ENCODE peak calls at places on chromosomes 12 and 14, in four cellular contexts. N, O, K and R are unnamed samples.
A peak's percentile ranks its signal among the peaks of the same experiment; 100 is the strongest.

GRCh38 chr14:91980157-91980556 is 32.7 kb upstream of the FBLN5 start:
- DNase-seq in K (peak; percentile 71), N (peak; percentile 11), O (peak; percentile 75), R (no peak)

GRCh38 chr14:69713127-69713800 is 53.7 kb upstream of the SRSF5 start:
- DNase-seq in N (no peak), O (no peak), K (no peak), R (no peak)

GRCh38 chr14:100524233-100524932 is 62.8 kb downstream of the BEGAIN start:
- DNase-seq in K (no peak), O (no peak), N (no peak), R (no peak)

GRCh38 chr14:38210168-38210567 is 2.5 kb downstream of the SSTR1 start:
- DNase-seq in N (no peak), K (no peak), O (no peak), R (no peak)

GRCh38 chr14:75303415-75303814 is 24.8 kb downstream of the FOS start:
- DNase-seq in N (peak; percentile 79), K (no peak), O (peak; percentile 60), R (peak; percentile 66)

GRCh38 chr14:89417469-89418225 is 614 bp upstream of the FOXN3 start:
- DNase-seq in K (no peak), O (peak; percentile 54), N (peak; percentile 17), R (peak; percentile 74)

GRCh38 chr14:104281768-104282301 is 143.4 kb downstream of the KIF26A start:
- DNase-seq in K (no peak), N (no peak), O (no peak), R (no peak)

GRCh38 chr14:68947802-68948201 is 31.3 kb downstream of the ACTN1 start:
- DNase-seq in O (no peak), K (no peak), N (no peak), R (no peak)

GRCh38 chr12:109529618-109530300 is 43.5 kb downstream of the MMAB start:
- DNase-seq in O (no peak), K (no peak), N (no peak), R (no peak)

GRCh38 chr12:63917864-63918742 is 73.6 kb downstream of the SRGAP1 start:
- DNase-seq in K (peak; percentile 90), O (peak; percentile 91), N (no peak), R (peak; percentile 92)

GRCh38 chr12:62192486-62193250 is 67.5 kb upstream of the USP15 start:
- DNase-seq in K (peak; percentile 32), O (peak; percentile 48), N (peak; percentile 74), R (peak; percentile 71)

GRCh38 chr12:98162906-98163678 is 352.3 kb upstream of the TMPO start:
- DNase-seq in O (no peak), N (no peak), K (no peak), R (no peak)
- TF ChIP-seq TCF7L2 in O (no peak), N (no peak), K (no peak), R (no peak)

GRCh38 chr14:88272390-88273019 is 50.6 kb downstream of the KCNK10 start:
- DNase-seq in N (no peak), K (no peak), O (no peak), R (no peak)

GRCh38 chr14:88266474-88266873 is 56.6 kb downstream of the KCNK10 start:
- DNase-seq in K (no peak), N (no peak), O (no peak), R (no peak)

GRCh38 chr14:88271205-88271604 is 51.9 kb downstream of the KCNK10 start:
- DNase-seq in O (no peak), K (no peak), N (no peak), R (no peak)

GRCh38 chr14:88269816-88270416 is 53.2 kb downstream of the KCNK10 start:
- DNase-seq in O (no peak), N (no peak), K (no peak), R (no peak)

GRCh38 chr14:88270781-88271180 is 52.3 kb downstream of the KCNK10 start:
- DNase-seq in O (no peak), N (no peak), K (no peak), R (peak; percentile 9)
- TF ChIP-seq TCF7L2 in O (no peak), N (no peak), K (no peak), R (no peak)

DNA sequence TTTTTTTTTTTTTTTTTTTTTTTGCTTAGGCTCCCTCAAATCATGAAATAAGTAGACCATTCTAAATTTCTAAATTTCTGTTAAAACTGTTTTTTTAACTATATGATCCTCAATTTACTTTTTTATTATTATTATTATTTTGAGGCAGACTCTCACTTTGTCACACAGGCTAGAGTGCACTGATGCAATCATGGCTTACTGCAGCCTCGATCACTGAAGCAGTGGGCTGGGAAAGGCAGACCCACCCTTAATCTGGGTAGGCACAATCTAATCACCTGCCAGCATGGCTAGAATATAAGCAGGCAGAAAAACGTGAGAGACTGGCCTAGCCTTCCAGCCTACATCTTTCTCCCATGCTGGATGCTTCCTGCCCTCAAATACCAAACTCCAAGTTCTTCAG is 2.4 kb downstream of the ERO1A start:
- DNase-seq in N (no peak), O (no peak), K (no peak), R (no peak)
- TF ChIP-seq TCF7L2 in N (no peak), O (no peak), K (no peak), R (no peak)

DNA sequence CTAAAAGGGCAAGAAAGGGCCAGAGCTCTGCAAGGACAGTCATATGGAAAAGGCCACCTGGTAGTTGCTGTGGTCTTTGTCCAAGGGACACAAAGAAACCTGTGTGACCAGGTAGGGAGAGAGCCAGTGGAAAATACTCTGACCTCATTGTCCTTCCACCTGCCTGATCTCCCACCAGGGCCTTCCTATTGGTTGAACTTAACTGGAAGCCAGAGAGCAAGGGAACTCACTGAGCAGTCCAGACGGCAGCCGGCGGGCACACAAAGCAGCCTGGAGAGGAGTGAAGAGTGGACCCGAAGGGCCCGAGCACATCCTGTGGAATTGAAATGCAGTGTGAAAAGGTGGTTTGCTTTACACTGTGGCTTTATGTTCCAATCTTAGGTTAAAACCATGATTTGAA is 120.7 kb downstream of the SLC25A21 start:
- DNase-seq in K (no peak), N (no peak), O (no peak), R (no peak)
- TF ChIP-seq TCF7L2 in K (no peak), N (no peak), O (no peak), R (no peak)

GRCh38 chr12:106985479-106985878 is 1.5 kb downstream of the MTERF2 start:
- DNase-seq in K (no peak), O (no peak), N (peak; percentile 61), R (peak; percentile 22)
- TF ChIP-seq TCF7L2 in K (no peak), O (no peak), N (no peak), R (no peak)

GRCh38 chr12:65536876-65537661 is 258.6 kb downstream of the MSRB3 start:
- DNase-seq in O (peak; percentile 100), K (peak; percentile 82), N (no peak), R (no peak)
- TF ChIP-seq TCF7L2 in O (peak; percentile 93), K (peak; percentile 84), N (no peak), R (no peak)

DNA sequence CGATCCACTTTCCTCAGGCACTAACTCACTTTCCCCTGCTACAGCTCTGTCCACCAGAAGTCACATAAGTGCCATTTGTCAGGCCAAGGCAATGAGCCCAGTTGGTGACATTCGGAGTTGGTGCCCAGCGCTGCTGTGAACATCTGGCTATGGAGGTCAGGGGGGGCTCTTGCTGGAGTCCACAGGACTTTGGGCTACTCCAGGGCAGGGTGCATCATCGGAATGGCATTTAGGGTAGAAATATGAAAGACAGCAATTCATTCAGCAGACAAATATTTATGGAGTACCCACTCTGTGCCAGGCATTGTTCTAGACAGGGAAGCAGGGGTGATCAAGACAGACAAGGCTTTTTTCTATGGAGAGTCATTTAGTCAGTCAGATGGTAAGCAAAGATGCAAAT is 1.5 kb upstream of the PPP1CC start:
- DNase-seq in O (no peak), N (no peak), K (no peak), R (peak; percentile 69)
- TF ChIP-seq TCF7L2 in O (no peak), N (no peak), K (no peak), R (no peak)

GRCh38 chr12:49066120-49066519 is 3.7 kb downstream of the RHEBL1 start:
- DNase-seq in K (no peak), N (no peak), O (no peak), R (no peak)

GRCh38 chr12:49070971-49071370 is 1.2 kb upstream of the RHEBL1 start:
- DNase-seq in N (no peak), K (no peak), O (no peak), R (no peak)

GRCh38 chr12:49069507-49070346 is at the start of gene RHEBL1:
- DNase-seq in N (peak; percentile 99), O (peak; percentile 90), K (peak; percentile 86), R (peak; percentile 94)

GRCh38 chr12:49064767-49065152 is 4.2 kb upstream of the KMT2D start:
- DNase-seq in K (no peak), N (no peak), O (no peak), R (no peak)

DNA sequence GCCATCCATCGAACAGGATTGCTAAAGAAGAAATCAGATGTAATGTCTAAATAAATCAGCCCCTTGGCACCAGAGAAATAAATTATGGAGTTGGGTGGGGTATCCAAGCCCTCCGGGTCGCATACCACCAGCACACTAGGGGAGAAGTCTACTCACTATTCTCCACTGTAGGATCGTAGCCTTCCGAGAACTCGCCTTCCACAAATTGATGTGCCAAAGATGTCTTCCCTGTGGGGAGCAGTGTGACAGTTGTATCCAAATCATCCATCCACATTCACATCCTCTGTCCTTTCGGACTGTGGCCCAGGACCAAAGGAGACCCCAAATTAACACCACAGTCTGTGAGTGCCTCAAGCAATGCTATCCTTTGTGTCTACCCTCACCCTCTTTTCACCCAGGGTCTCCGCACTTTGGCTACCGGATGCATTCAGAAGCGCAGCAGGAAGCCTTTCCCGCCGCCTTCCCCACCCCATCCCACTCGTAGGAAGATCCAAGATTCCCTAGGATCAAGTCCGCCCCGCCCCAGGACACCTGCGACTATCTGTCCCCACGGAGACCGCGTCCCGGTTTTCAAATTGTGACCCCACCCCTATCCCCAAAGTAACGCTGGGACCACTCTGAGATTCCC is 786 bp downstream of the RHEBL1 start:
- DNase-seq in K (no peak), O (no peak), N (no peak), R (no peak)
- TF ChIP-seq TCF7L2 in K (no peak), O (no peak), N (no peak), R (no peak)

GRCh38 chr12:9041321-9041720 is 52.0 kb downstream of the KLRG1 start:
- DNase-seq in O (no peak), K (no peak), N (no peak), R (no peak)
- TF ChIP-seq TCF7L2 in O (no peak), K (no peak), N (no peak), R (no peak)

GRCh38 chr12:96889273-96889933 is 17.7 kb upstream of the NEDD1 start:
- DNase-seq in O (no peak), N (no peak), K (peak; percentile 61), R (no peak)
- TF ChIP-seq TCF7L2 in O (no peak), N (no peak), K (no peak), R (no peak)